ENCODE peak calls at places on chromosomes 12 and 14, in nine cellular contexts. One of them, this sample, is unnamed.

GRCh38 chr12:24069532-24070395 is 120.3 kb upstream of the SOX5 start:
- DNase-seq in AG09309: no peak
- DNase-seq in activated CD8-positive, alpha-beta memory T cell treated with anti-CD3 and anti-CD28 coated beads for 1 hour: no peak
- DNase-seq in neural progenitor cell: peak
- DNase-seq in heart left ventricle: no peak
- DNase-seq in astrocyte of the spinal cord: no peak
- DNase-seq in HuH-7: peak
- DNase-seq in activated B cell treated with CpG ODN at 0.5 μM for 24 hours: no peak
- DNase-seq in NCI-H748 treated with DMSO at 0.1 percent for 48 hours: peak
- DNase-seq in this sample: no peak

GRCh38 chr14:56661478-56661877 is 81.9 kb downstream of the TMEM260 start:
- DNase-seq in AG09309: no peak
- DNase-seq in activated CD8-positive, alpha-beta memory T cell treated with anti-CD3 and anti-CD28 coated beads for 1 hour: no peak
- DNase-seq in neural progenitor cell: no peak
- DNase-seq in heart left ventricle: no peak
- DNase-seq in astrocyte of the spinal cord: no peak
- DNase-seq in HuH-7: no peak
- DNase-seq in activated B cell treated with CpG ODN at 0.5 μM for 24 hours: no peak
- DNase-seq in NCI-H748 treated with DMSO at 0.1 percent for 48 hours: no peak
- DNase-seq in this sample: no peak

GRCh38 chr12:3097186-3097804 is 20.1 kb downstream of the TSPAN9 start:
- DNase-seq in AG09309: no peak
- DNase-seq in activated CD8-positive, alpha-beta memory T cell treated with anti-CD3 and anti-CD28 coated beads for 1 hour: no peak
- DNase-seq in neural progenitor cell: no peak
- DNase-seq in heart left ventricle: peak
- DNase-seq in astrocyte of the spinal cord: no peak
- DNase-seq in HuH-7: no peak
- DNase-seq in activated B cell treated with CpG ODN at 0.5 μM for 24 hours: no peak
- DNase-seq in NCI-H748 treated with DMSO at 0.1 percent for 48 hours: no peak
- DNase-seq in this sample: peak

GRCh38 chr12:66653801-66654200 is 25.1 kb downstream of the GRIP1 start:
- DNase-seq in AG09309: no peak
- DNase-seq in activated CD8-positive, alpha-beta memory T cell treated with anti-CD3 and anti-CD28 coated beads for 1 hour: no peak
- DNase-seq in neural progenitor cell: peak
- DNase-seq in heart left ventricle: no peak
- DNase-seq in astrocyte of the spinal cord: no peak
- DNase-seq in HuH-7: no peak
- DNase-seq in activated B cell treated with CpG ODN at 0.5 μM for 24 hours: no peak
- DNase-seq in NCI-H748 treated with DMSO at 0.1 percent for 48 hours: no peak
- DNase-seq in this sample: no peak

GRCh38 chr14:88553886-88554457 is 835 bp downstream of the PTPN21 start:
- DNase-seq in AG09309: no peak
- DNase-seq in activated CD8-positive, alpha-beta memory T cell treated with anti-CD3 and anti-CD28 coated beads for 1 hour: no peak
- DNase-seq in neural progenitor cell: no peak
- DNase-seq in heart left ventricle: no peak
- DNase-seq in astrocyte of the spinal cord: peak
- DNase-seq in HuH-7: no peak
- DNase-seq in activated B cell treated with CpG ODN at 0.5 μM for 24 hours: no peak
- DNase-seq in NCI-H748 treated with DMSO at 0.1 percent for 48 hours: peak
- DNase-seq in this sample: no peak

GRCh38 chr14:91929700-91930099 is 17.8 kb downstream of the FBLN5 start:
- DNase-seq in AG09309: no peak
- DNase-seq in activated CD8-positive, alpha-beta memory T cell treated with anti-CD3 and anti-CD28 coated beads for 1 hour: no peak
- DNase-seq in neural progenitor cell: no peak
- DNase-seq in heart left ventricle: no peak
- DNase-seq in astrocyte of the spinal cord: no peak
- DNase-seq in HuH-7: no peak
- DNase-seq in activated B cell treated with CpG ODN at 0.5 μM for 24 hours: no peak
- DNase-seq in NCI-H748 treated with DMSO at 0.1 percent for 48 hours: no peak
- DNase-seq in this sample: peak

GRCh38 chr12:67088401-67089118 is 180.6 kb upstream of the CAND1 start:
- DNase-seq in AG09309: no peak
- DNase-seq in activated CD8-positive, alpha-beta memory T cell treated with anti-CD3 and anti-CD28 coated beads for 1 hour: no peak
- DNase-seq in neural progenitor cell: no peak
- DNase-seq in heart left ventricle: no peak
- DNase-seq in astrocyte of the spinal cord: no peak
- DNase-seq in HuH-7: no peak
- DNase-seq in activated B cell treated with CpG ODN at 0.5 μM for 24 hours: no peak
- DNase-seq in NCI-H748 treated with DMSO at 0.1 percent for 48 hours: no peak
- DNase-seq in this sample: no peak

GRCh38 chr12:52370906-52371608 is 3.8 kb upstream of the KRT85 start:
- DNase-seq in AG09309: peak
- DNase-seq in activated CD8-positive, alpha-beta memory T cell treated with anti-CD3 and anti-CD28 coated beads for 1 hour: no peak
- DNase-seq in neural progenitor cell: peak
- DNase-seq in heart left ventricle: peak
- DNase-seq in astrocyte of the spinal cord: no peak
- DNase-seq in HuH-7: no peak
- DNase-seq in activated B cell treated with CpG ODN at 0.5 μM for 24 hours: no peak
- DNase-seq in NCI-H748 treated with DMSO at 0.1 percent for 48 hours: no peak
- DNase-seq in this sample: peak

GRCh38 chr12:12686925-12687324 is 9.1 kb downstream of the GPR19 start:
- DNase-seq in AG09309: peak
- DNase-seq in activated CD8-positive, alpha-beta memory T cell treated with anti-CD3 and anti-CD28 coated beads for 1 hour: no peak
- DNase-seq in neural progenitor cell: no peak
- DNase-seq in heart left ventricle: no peak
- DNase-seq in astrocyte of the spinal cord: no peak
- DNase-seq in HuH-7: no peak
- DNase-seq in activated B cell treated with CpG ODN at 0.5 μM for 24 hours: no peak
- DNase-seq in NCI-H748 treated with DMSO at 0.1 percent for 48 hours: no peak
- DNase-seq in this sample: no peak

GRCh38 chr12:256958-257357 is 5.7 kb downstream of the SLC6A13 start:
- DNase-seq in AG09309: no peak
- DNase-seq in activated CD8-positive, alpha-beta memory T cell treated with anti-CD3 and anti-CD28 coated beads for 1 hour: no peak
- DNase-seq in neural progenitor cell: no peak
- DNase-seq in heart left ventricle: no peak
- DNase-seq in astrocyte of the spinal cord: no peak
- DNase-seq in HuH-7: no peak
- DNase-seq in activated B cell treated with CpG ODN at 0.5 μM for 24 hours: no peak
- DNase-seq in NCI-H748 treated with DMSO at 0.1 percent for 48 hours: no peak
- DNase-seq in this sample: no peak

GRCh38 chr14:76644875-76645518 is 116.3 kb upstream of the VASH1 start:
- DNase-seq in AG09309: no peak
- DNase-seq in activated CD8-positive, alpha-beta memory T cell treated with anti-CD3 and anti-CD28 coated beads for 1 hour: no peak
- DNase-seq in neural progenitor cell: peak
- DNase-seq in heart left ventricle: no peak
- DNase-seq in astrocyte of the spinal cord: peak
- DNase-seq in HuH-7: peak
- DNase-seq in activated B cell treated with CpG ODN at 0.5 μM for 24 hours: no peak
- DNase-seq in NCI-H748 treated with DMSO at 0.1 percent for 48 hours: no peak
- DNase-seq in this sample: no peak

GRCh38 chr12:14111230-14111865 is 129.9 kb upstream of the GRIN2B start:
- DNase-seq in AG09309: no peak
- DNase-seq in activated CD8-positive, alpha-beta memory T cell treated with anti-CD3 and anti-CD28 coated beads for 1 hour: no peak
- DNase-seq in neural progenitor cell: peak
- DNase-seq in heart left ventricle: no peak
- DNase-seq in astrocyte of the spinal cord: no peak
- DNase-seq in HuH-7: peak
- DNase-seq in activated B cell treated with CpG ODN at 0.5 μM for 24 hours: peak
- DNase-seq in NCI-H748 treated with DMSO at 0.1 percent for 48 hours: peak
- DNase-seq in this sample: no peak

GRCh38 chr14:77303417-77304156 is 17.1 kb downstream of the POMT2 start:
- DNase-seq in AG09309: peak
- DNase-seq in activated CD8-positive, alpha-beta memory T cell treated with anti-CD3 and anti-CD28 coated beads for 1 hour: no peak
- DNase-seq in neural progenitor cell: no peak
- DNase-seq in heart left ventricle: no peak
- DNase-seq in astrocyte of the spinal cord: peak
- DNase-seq in HuH-7: no peak
- DNase-seq in activated B cell treated with CpG ODN at 0.5 μM for 24 hours: no peak
- DNase-seq in NCI-H748 treated with DMSO at 0.1 percent for 48 hours: no peak
- DNase-seq in this sample: no peak

GRCh38 chr12:130121246-130122005 is 40.8 kb upstream of the FZD10 start:
- DNase-seq in AG09309: no peak
- DNase-seq in activated CD8-positive, alpha-beta memory T cell treated with anti-CD3 and anti-CD28 coated beads for 1 hour: no peak
- DNase-seq in neural progenitor cell: no peak
- DNase-seq in heart left ventricle: no peak
- DNase-seq in astrocyte of the spinal cord: no peak
- DNase-seq in HuH-7: no peak
- DNase-seq in activated B cell treated with CpG ODN at 0.5 μM for 24 hours: no peak
- DNase-seq in NCI-H748 treated with DMSO at 0.1 percent for 48 hours: no peak
- DNase-seq in this sample: no peak

GRCh38 chr12:80937391-80938238 is at the start of gene LIN7A:
- DNase-seq in AG09309: no peak
- DNase-seq in activated CD8-positive, alpha-beta memory T cell treated with anti-CD3 and anti-CD28 coated beads for 1 hour: no peak
- DNase-seq in neural progenitor cell: peak
- DNase-seq in heart left ventricle: peak
- DNase-seq in astrocyte of the spinal cord: peak
- DNase-seq in HuH-7: peak
- DNase-seq in activated B cell treated with CpG ODN at 0.5 μM for 24 hours: no peak
- DNase-seq in NCI-H748 treated with DMSO at 0.1 percent for 48 hours: peak
- DNase-seq in this sample: peak

GRCh38 chr12:52873832-52874572 is 25.2 kb upstream of the KRT78 start:
- DNase-seq in AG09309: peak
- DNase-seq in activated CD8-positive, alpha-beta memory T cell treated with anti-CD3 and anti-CD28 coated beads for 1 hour: peak
- DNase-seq in neural progenitor cell: peak
- DNase-seq in heart left ventricle: peak
- DNase-seq in astrocyte of the spinal cord: peak
- DNase-seq in HuH-7: peak
- DNase-seq in activated B cell treated with CpG ODN at 0.5 μM for 24 hours: peak
- DNase-seq in NCI-H748 treated with DMSO at 0.1 percent for 48 hours: peak
- DNase-seq in this sample: peak

GRCh38 chr12:114119316-114119715 is 153.2 kb upstream of the RBM19 start:
- DNase-seq in AG09309: no peak
- DNase-seq in activated CD8-positive, alpha-beta memory T cell treated with anti-CD3 and anti-CD28 coated beads for 1 hour: no peak
- DNase-seq in neural progenitor cell: no peak
- DNase-seq in heart left ventricle: no peak
- DNase-seq in astrocyte of the spinal cord: no peak
- DNase-seq in HuH-7: no peak
- DNase-seq in activated B cell treated with CpG ODN at 0.5 μM for 24 hours: no peak
- DNase-seq in NCI-H748 treated with DMSO at 0.1 percent for 48 hours: no peak
- DNase-seq in this sample: no peak

GRCh38 chr14:68924392-68925158 is 54.5 kb downstream of the ACTN1 start:
- DNase-seq in AG09309: no peak
- DNase-seq in activated CD8-positive, alpha-beta memory T cell treated with anti-CD3 and anti-CD28 coated beads for 1 hour: no peak
- DNase-seq in neural progenitor cell: peak
- DNase-seq in heart left ventricle: peak
- DNase-seq in astrocyte of the spinal cord: no peak
- DNase-seq in HuH-7: no peak
- DNase-seq in activated B cell treated with CpG ODN at 0.5 μM for 24 hours: no peak
- DNase-seq in NCI-H748 treated with DMSO at 0.1 percent for 48 hours: no peak
- DNase-seq in this sample: peak

GRCh38 chr14:66572836-66573235 is 64.9 kb downstream of the GPHN start:
- DNase-seq in AG09309: no peak
- DNase-seq in activated CD8-positive, alpha-beta memory T cell treated with anti-CD3 and anti-CD28 coated beads for 1 hour: no peak
- DNase-seq in neural progenitor cell: no peak
- DNase-seq in heart left ventricle: no peak
- DNase-seq in astrocyte of the spinal cord: no peak
- DNase-seq in HuH-7: no peak
- DNase-seq in activated B cell treated with CpG ODN at 0.5 μM for 24 hours: no peak
- DNase-seq in NCI-H748 treated with DMSO at 0.1 percent for 48 hours: no peak
- DNase-seq in this sample: no peak

GRCh38 chr12:123488539-123489230 is 30.7 kb downstream of the SNRNP35 start:
- DNase-seq in AG09309: no peak
- DNase-seq in activated CD8-positive, alpha-beta memory T cell treated with anti-CD3 and anti-CD28 coated beads for 1 hour: no peak
- DNase-seq in neural progenitor cell: peak
- DNase-seq in heart left ventricle: no peak
- DNase-seq in astrocyte of the spinal cord: no peak
- DNase-seq in HuH-7: no peak
- DNase-seq in activated B cell treated with CpG ODN at 0.5 μM for 24 hours: no peak
- DNase-seq in NCI-H748 treated with DMSO at 0.1 percent for 48 hours: no peak
- DNase-seq in this sample: no peak

GRCh38 chr12:47799357-47799955 is 20.2 kb downstream of the HDAC7 start:
- DNase-seq in AG09309: no peak
- DNase-seq in activated CD8-positive, alpha-beta memory T cell treated with anti-CD3 and anti-CD28 coated beads for 1 hour: no peak
- DNase-seq in neural progenitor cell: peak
- DNase-seq in heart left ventricle: peak
- DNase-seq in astrocyte of the spinal cord: no peak
- DNase-seq in HuH-7: no peak
- DNase-seq in activated B cell treated with CpG ODN at 0.5 μM for 24 hours: no peak
- DNase-seq in NCI-H748 treated with DMSO at 0.1 percent for 48 hours: no peak
- DNase-seq in this sample: no peak

GRCh38 chr12:5648692-5649338 is 216.9 kb downstream of the NTF3 start:
- DNase-seq in AG09309: no peak
- DNase-seq in activated CD8-positive, alpha-beta memory T cell treated with anti-CD3 and anti-CD28 coated beads for 1 hour: no peak
- DNase-seq in neural progenitor cell: peak
- DNase-seq in heart left ventricle: no peak
- DNase-seq in astrocyte of the spinal cord: no peak
- DNase-seq in HuH-7: peak
- DNase-seq in activated B cell treated with CpG ODN at 0.5 μM for 24 hours: no peak
- DNase-seq in NCI-H748 treated with DMSO at 0.1 percent for 48 hours: peak
- DNase-seq in this sample: no peak

GRCh38 chr14:87018294-87018693 is 974.7 kb downstream of the GALC start:
- DNase-seq in AG09309: no peak
- DNase-seq in activated CD8-positive, alpha-beta memory T cell treated with anti-CD3 and anti-CD28 coated beads for 1 hour: no peak
- DNase-seq in neural progenitor cell: no peak
- DNase-seq in heart left ventricle: no peak
- DNase-seq in astrocyte of the spinal cord: no peak
- DNase-seq in HuH-7: no peak
- DNase-seq in activated B cell treated with CpG ODN at 0.5 μM for 24 hours: no peak
- DNase-seq in NCI-H748 treated with DMSO at 0.1 percent for 48 hours: no peak
- DNase-seq in this sample: no peak

GRCh38 chr12:7289743-7290142 is 14.1 kb upstream of the ACSM4 start:
- DNase-seq in AG09309: no peak
- DNase-seq in activated CD8-positive, alpha-beta memory T cell treated with anti-CD3 and anti-CD28 coated beads for 1 hour: no peak
- DNase-seq in neural progenitor cell: peak
- DNase-seq in heart left ventricle: no peak
- DNase-seq in astrocyte of the spinal cord: peak
- DNase-seq in HuH-7: no peak
- DNase-seq in activated B cell treated with CpG ODN at 0.5 μM for 24 hours: no peak
- DNase-seq in NCI-H748 treated with DMSO at 0.1 percent for 48 hours: no peak
- DNase-seq in this sample: no peak

GRCh38 chr12:53736602-53737493 is 9.6 kb upstream of the CALCOCO1 start:
- DNase-seq in AG09309: no peak
- DNase-seq in activated CD8-positive, alpha-beta memory T cell treated with anti-CD3 and anti-CD28 coated beads for 1 hour: no peak
- DNase-seq in neural progenitor cell: peak
- DNase-seq in heart left ventricle: no peak
- DNase-seq in astrocyte of the spinal cord: no peak
- DNase-seq in HuH-7: no peak
- DNase-seq in activated B cell treated with CpG ODN at 0.5 μM for 24 hours: no peak
- DNase-seq in NCI-H748 treated with DMSO at 0.1 percent for 48 hours: no peak
- DNase-seq in this sample: no peak

GRCh38 chr14:66069830-66070541 is 416.2 kb upstream of the CCDC196 start:
- DNase-seq in AG09309: no peak
- DNase-seq in activated CD8-positive, alpha-beta memory T cell treated with anti-CD3 and anti-CD28 coated beads for 1 hour: no peak
- DNase-seq in neural progenitor cell: no peak
- DNase-seq in heart left ventricle: no peak
- DNase-seq in astrocyte of the spinal cord: no peak
- DNase-seq in HuH-7: no peak
- DNase-seq in activated B cell treated with CpG ODN at 0.5 μM for 24 hours: no peak
- DNase-seq in NCI-H748 treated with DMSO at 0.1 percent for 48 hours: no peak
- DNase-seq in this sample: no peak

GRCh38 chr14:69049675-69050074 is 70.6 kb upstream of the ACTN1 start:
- DNase-seq in AG09309: peak
- DNase-seq in activated CD8-positive, alpha-beta memory T cell treated with anti-CD3 and anti-CD28 coated beads for 1 hour: no peak
- DNase-seq in neural progenitor cell: no peak
- DNase-seq in heart left ventricle: peak
- DNase-seq in astrocyte of the spinal cord: peak
- DNase-seq in HuH-7: peak
- DNase-seq in activated B cell treated with CpG ODN at 0.5 μM for 24 hours: no peak
- DNase-seq in NCI-H748 treated with DMSO at 0.1 percent for 48 hours: no peak
- DNase-seq in this sample: no peak

GRCh38 chr12:91091916-91092715 is 19.2 kb downstream of the LUM start:
- DNase-seq in AG09309: no peak
- DNase-seq in activated CD8-positive, alpha-beta memory T cell treated with anti-CD3 and anti-CD28 coated beads for 1 hour: no peak
- DNase-seq in neural progenitor cell: no peak
- DNase-seq in heart left ventricle: no peak
- DNase-seq in astrocyte of the spinal cord: peak
- DNase-seq in HuH-7: no peak
- DNase-seq in activated B cell treated with CpG ODN at 0.5 μM for 24 hours: no peak
- DNase-seq in NCI-H748 treated with DMSO at 0.1 percent for 48 hours: no peak
- DNase-seq in this sample: no peak

GRCh38 chr12:78963439-78964222 is 99.1 kb downstream of the SYT1 start:
- DNase-seq in AG09309: no peak
- DNase-seq in activated CD8-positive, alpha-beta memory T cell treated with anti-CD3 and anti-CD28 coated beads for 1 hour: no peak
- DNase-seq in neural progenitor cell: no peak
- DNase-seq in heart left ventricle: no peak
- DNase-seq in astrocyte of the spinal cord: peak
- DNase-seq in HuH-7: no peak
- DNase-seq in activated B cell treated with CpG ODN at 0.5 μM for 24 hours: no peak
- DNase-seq in NCI-H748 treated with DMSO at 0.1 percent for 48 hours: no peak
- DNase-seq in this sample: no peak

GRCh38 chr12:57243521-57244305 is 7.3 kb downstream of the STAC3 start:
- DNase-seq in AG09309: no peak
- DNase-seq in activated CD8-positive, alpha-beta memory T cell treated with anti-CD3 and anti-CD28 coated beads for 1 hour: peak
- DNase-seq in neural progenitor cell: peak
- DNase-seq in heart left ventricle: peak
- DNase-seq in astrocyte of the spinal cord: peak
- DNase-seq in HuH-7: peak
- DNase-seq in activated B cell treated with CpG ODN at 0.5 μM for 24 hours: peak
- DNase-seq in NCI-H748 treated with DMSO at 0.1 percent for 48 hours: peak
- DNase-seq in this sample: peak

GRCh38 chr12:4148418-4149056 is 125.0 kb upstream of the CCND2 start:
- DNase-seq in AG09309: no peak
- DNase-seq in activated CD8-positive, alpha-beta memory T cell treated with anti-CD3 and anti-CD28 coated beads for 1 hour: peak
- DNase-seq in neural progenitor cell: no peak
- DNase-seq in heart left ventricle: peak
- DNase-seq in astrocyte of the spinal cord: no peak
- DNase-seq in HuH-7: no peak
- DNase-seq in activated B cell treated with CpG ODN at 0.5 μM for 24 hours: peak
- DNase-seq in NCI-H748 treated with DMSO at 0.1 percent for 48 hours: no peak
- DNase-seq in this sample: peak

This sample was measured in aorta.